ENCODE peak calls at places on chromosomes 6 and 20, in ten cellular contexts. J is GM12865; V is ovary; L is Jurkat, Clone E6-1; H is NCI-H1092 treated with DMSO at 0.1 percent for 48 hours; I is naive thymus-derived CD8-positive, alpha-beta T cell; G is K562; Z is left colon; A is A172; M is NCI-H460. O is an unnamed sample.
A peak's percentile ranks its signal among the peaks of the same experiment; 100 is the strongest.

GRCh38 chr6:143555071-143555492 is 43.6 kb upstream of the FUCA2 start:
- DNase-seq in A (no peak), J (no peak), M (no peak), V (no peak), H (no peak), L (no peak), I (no peak), Z (no peak), G (peak; percentile 42), O (peak; percentile 30)

GRCh38 chr20:16147221-16147620 is 426.0 kb downstream of the KIF16B start:
- DNase-seq in I (no peak), G (no peak), Z (no peak), H (no peak), L (no peak), J (no peak), V (no peak), A (no peak), M (no peak), O (no peak)

GRCh38 chr20:44006578-44006977 is 91.9 kb downstream of the TOX2 start:
- DNase-seq in H (no peak), V (no peak), Z (no peak), M (no peak), G (peak; percentile 37), A (no peak), J (no peak), I (no peak), L (no peak), O (no peak)

GRCh38 chr6:137756788-137757187 is 110.3 kb upstream of the TNFAIP3 start:
- DNase-seq in G (no peak), H (no peak), M (no peak), L (no peak), V (no peak), Z (no peak), J (no peak), I (no peak), A (no peak), O (no peak)

GRCh38 chr20:37867289-37868195 is 35.4 kb upstream of the VSTM2L start:
- DNase-seq in A (no peak), I (no peak), L (no peak), V (no peak), H (no peak), Z (no peak), G (no peak), J (no peak), M (no peak), O (no peak)

GRCh38 chr6:75207211-75207984 is 1.5 kb upstream of the COL12A1 start:
- DNase-seq in G (no peak), V (peak; percentile 52), M (no peak), J (no peak), A (no peak), Z (peak; percentile 5), L (no peak), I (peak; percentile 16), H (no peak), O (peak; percentile 55)

GRCh38 chr20:63736893-63737689 is 627 bp downstream of the LIME1 start:
- DNase-seq in V (peak; percentile 47), L (no peak), M (no peak), J (peak; percentile 77), I (peak; percentile 77), A (no peak), Z (peak; percentile 50), G (no peak), H (no peak), O (no peak)

GRCh38 chr20:62837790-62838458 is 21.1 kb downstream of the COL9A3 start:
- DNase-seq in Z (peak; percentile 94), L (no peak), H (peak; percentile 63), M (no peak), G (no peak), V (no peak), I (no peak), J (peak; percentile 47), A (no peak), O (no peak)

GRCh38 chr6:138431276-138432062 is 27.4 kb downstream of the HEBP2 start:
- DNase-seq in G (no peak), A (no peak), H (no peak), L (no peak), M (no peak), Z (no peak), V (no peak), J (no peak), I (no peak), O (peak; percentile 58)

GRCh38 chr6:2412731-2413130 is 167.3 kb upstream of the GMDS start:
- DNase-seq in M (no peak), Z (no peak), I (no peak), G (no peak), L (no peak), J (no peak), V (no peak), H (no peak), A (peak; percentile 4), O (no peak)

GRCh38 chr6:56764081-56764566 is 121.4 kb upstream of the DST start:
- DNase-seq in A (no peak), V (no peak), G (no peak), M (no peak), I (no peak), Z (no peak), H (no peak), L (no peak), J (peak; percentile 93), O (peak; percentile 40)

GRCh38 chr20:63698739-63699465 is 2.5 kb downstream of the TNFRSF6B start:
- DNase-seq in M (no peak), V (peak; percentile 65), Z (no peak), J (peak; percentile 77), H (no peak), I (no peak), L (no peak), G (peak; percentile 54), A (peak; percentile 97), O (peak; percentile 27)

GRCh38 chr20:8853805-8854338 is 215.0 kb upstream of the PLCB4 start:
- DNase-seq in Z (no peak), A (peak; percentile 85), M (peak; percentile 76), V (no peak), L (peak; percentile 51), J (peak; percentile 61), G (peak; percentile 39), H (peak; percentile 72), I (peak; percentile 12), O (peak; percentile 90)

GRCh38 chr6:127148511-127148910 is 30.0 kb downstream of the RSPO3 start:
- DNase-seq in H (peak; percentile 6), J (no peak), I (no peak), V (no peak), G (no peak), M (no peak), A (no peak), Z (no peak), L (no peak), O (peak; percentile 15)

GRCh38 chr6:108359901-108360882 is 65.3 kb downstream of the AFG1L start:
- DNase-seq in H (no peak), A (peak; percentile 4), M (no peak), I (no peak), L (no peak), G (no peak), J (no peak), V (no peak), Z (no peak), O (no peak)

GRCh38 chr6:142474446-142475289 is 172.9 kb downstream of the ADGRG6 start:
- DNase-seq in L (peak; percentile 49), A (peak; percentile 59), I (peak; percentile 51), G (peak; percentile 58), M (peak; percentile 38), J (peak; percentile 50), H (peak; percentile 23), Z (peak; percentile 27), V (no peak), O (peak; percentile 69)

GRCh38 chr6:132789398-132789780 is 9.0 kb downstream of the SLC18B1 start:
- DNase-seq in Z (no peak), J (no peak), V (no peak), G (no peak), L (no peak), I (no peak), H (no peak), M (no peak), A (no peak), O (no peak)

GRCh38 chr6:44725070-44725469 is 337.6 kb downstream of the CDC5L start:
- DNase-seq in L (no peak), Z (no peak), V (no peak), J (no peak), I (no peak), H (no peak), G (no peak), A (no peak), M (no peak), O (no peak)

GRCh38 chr6:116059713-116060571 is 749 bp downstream of the FRK start:
- DNase-seq in V (peak; percentile 33), G (no peak), J (peak; percentile 46), A (no peak), I (no peak), L (no peak), H (no peak), M (no peak), Z (peak; percentile 40), O (peak; percentile 68)

GRCh38 chr6:35072698-35073055 is 68.5 kb downstream of the TCP11 start:
- DNase-seq in Z (no peak), A (no peak), V (no peak), H (no peak), L (no peak), J (no peak), M (no peak), I (no peak), G (no peak), O (no peak)

GRCh38 chr20:8228315-8228714 is 96.2 kb downstream of the PLCB1 start:
- DNase-seq in I (no peak), Z (no peak), H (no peak), G (no peak), V (no peak), L (no peak), J (peak; percentile 42), M (no peak), A (no peak), O (peak; percentile 39)

O was measured in left kidney.